ENCODE peak calls at places on chromosomes 12 and 14, in ten cellular contexts. W is ELR, F is NCI-H187 treated with DMSO at 0.1 percent for 48 hours, X is hypothalamus, R is GM19239, D is C1 segment of cervical spinal cord, O is substantia nigra, E is neural progenitor cell, A is H4, B is fibroblast of villous mesenchyme. I is an unnamed sample.

GRCh38 chr14:72646861-72647528 is 246.9 kb downstream of the DPF3 start:
- DNase-seq in W (peak), F (no peak), X (no peak), R (no peak), D (peak), O (no peak), E (no peak), A (no peak), B (peak), I (peak)

GRCh38 chr12:32467959-32468863 is 68.9 kb downstream of the FGD4 start:
- DNase-seq in W (no peak), F (no peak), X (no peak), R (no peak), D (no peak), O (no peak), E (no peak), A (no peak), B (no peak), I (no peak)

GRCh38 chr12:6821674-6822433 is at the start of gene GPR162:
- DNase-seq in W (peak), F (peak), X (no peak), R (no peak), D (peak), O (no peak), E (peak), A (peak), B (peak), I (peak)

GRCh38 chr12:68913682-68914081 is 19.3 kb downstream of the CPM start:
- DNase-seq in W (no peak), F (no peak), X (no peak), R (no peak), D (no peak), O (no peak), E (no peak), A (no peak), B (peak), I (no peak)

GRCh38 chr14:22773162-22774010 is 6.9 kb downstream of the OXA1L start:
- DNase-seq in W (no peak), F (no peak), X (no peak), R (no peak), D (no peak), O (no peak), E (no peak), A (no peak), B (no peak), I (no peak)

GRCh38 chr14:39396448-39396847 is 35.8 kb downstream of the FBXO33 start:
- DNase-seq in W (peak), F (no peak), X (no peak), R (no peak), D (no peak), O (no peak), E (no peak), A (no peak), B (peak), I (no peak)

GRCh38 chr12:63882844-63883243 is 38.3 kb downstream of the SRGAP1 start:
- DNase-seq in W (no peak), F (peak), X (no peak), R (no peak), D (no peak), O (no peak), E (peak), A (peak), B (no peak), I (no peak)

GRCh38 chr12:112107728-112108447 is 695 bp downstream of the NAA25 start:
- DNase-seq in W (peak), F (no peak), X (no peak), R (peak), D (peak), O (no peak), E (peak), A (no peak), B (no peak), I (peak)

GRCh38 chr12:92503977-92504966 is 198.5 kb upstream of the PLEKHG7 start:
- DNase-seq in W (no peak), F (no peak), X (no peak), R (no peak), D (peak), O (no peak), E (peak), A (no peak), B (no peak), I (no peak)

GRCh38 chr14:91257328-91258020 is 13.0 kb upstream of the GPR68 start:
- DNase-seq in W (no peak), F (no peak), X (no peak), R (no peak), D (no peak), O (no peak), E (peak), A (no peak), B (no peak), I (no peak)

GRCh38 chr12:102216086-102216691 is 18.6 kb upstream of the PMCH start:
- DNase-seq in W (peak), F (no peak), X (no peak), R (no peak), D (no peak), O (no peak), E (no peak), A (peak), B (peak), I (no peak)

GRCh38 chr12:29145372-29146170 is 3.5 kb upstream of the FAR2 start:
- DNase-seq in W (no peak), F (no peak), X (no peak), R (no peak), D (no peak), O (no peak), E (peak), A (no peak), B (no peak), I (no peak)

GRCh38 chr12:27779416-27779815 is 617 bp upstream of the KLHL42 start:
- DNase-seq in W (peak), F (no peak), X (peak), R (peak), D (peak), O (peak), E (peak), A (no peak), B (peak), I (peak)

I was measured in testis.